ENCODE peak calls at places on chromosomes 3 and 15, in five cellular contexts. W is OCI-LY7, F is endothelial cell of umbilical vein, S is neural progenitor cell, A is GM23338. R is an unnamed sample.
A peak's percentile ranks its signal among the peaks of the same experiment; 100 is the strongest.

GRCh38 chr3:146403792-146404191 is 65.6 kb downstream of the PLSCR2 start:
- DNase-seq in W (no peak), F (no peak), S (no peak), A (no peak), R (no peak)

GRCh38 chr3:54232618-54233017 is 110.3 kb downstream of the CACNA2D3 start:
- DNase-seq in W (no peak), F (no peak), S (no peak), A (no peak), R (no peak)

GRCh38 chr3:27800261-27800660 is 78.1 kb upstream of the EOMES start:
- DNase-seq in W (no peak), F (no peak), S (no peak), A (no peak), R (no peak)

GRCh38 chr3:46006646-46007045 is 11.0 kb upstream of the FYCO1 start:
- DNase-seq in W (no peak), F (no peak), S (no peak), A (no peak), R (no peak)

GRCh38 chr3:185215873-185216586 is 37.8 kb downstream of the EHHADH start:
- DNase-seq in W (peak; percentile 15), F (peak; percentile 55), S (no peak), A (peak; percentile 35), R (peak; percentile 67)

GRCh38 chr15:67855842-67856241 is 16.0 kb upstream of the RNU6-1 start:
- DNase-seq in W (no peak), F (no peak), S (no peak), A (no peak), R (no peak)

GRCh38 chr15:39661776-39662175 is 80.9 kb downstream of the THBS1 start:
- DNase-seq in W (no peak), F (no peak), S (no peak), A (no peak), R (no peak)

GRCh38 chr3:98705212-98705611 is 57.9 kb upstream of the ST3GAL6 start:
- DNase-seq in W (no peak), F (no peak), S (no peak), A (no peak), R (no peak)

GRCh38 chr3:31399270-31399669 is 133.5 kb upstream of the STT3B start:
- DNase-seq in W (no peak), F (no peak), S (no peak), A (no peak), R (no peak)

GRCh38 chr3:177758131-177758530 is 560.8 kb upstream of the TBL1XR1 start:
- DNase-seq in W (no peak), F (no peak), S (no peak), A (peak; percentile 14), R (no peak)

GRCh38 chr3:195906865-195907729 is 1.3 kb downstream of the TNK2 start:
- DNase-seq in W (peak; percentile 66), F (no peak), S (no peak), A (peak; percentile 46), R (peak; percentile 94)

GRCh38 chr15:78404125-78404524 is 33.9 kb upstream of the IREB2 start:
- DNase-seq in W (no peak), F (no peak), S (no peak), A (no peak), R (no peak)

GRCh38 chr3:21435871-21436270 is 315.1 kb downstream of the ZNF385D start:
- DNase-seq in W (no peak), F (peak; percentile 88), S (no peak), A (no peak), R (no peak)

GRCh38 chr3:89955141-89955540 is 847.7 kb downstream of the EPHA3 start:
- DNase-seq in W (no peak), F (no peak), S (no peak), A (no peak), R (no peak)

GRCh38 chr3:187919018-187919417 is 173.8 kb upstream of the BCL6 start:
- DNase-seq in W (peak; percentile 93), F (no peak), S (no peak), A (no peak), R (no peak)

GRCh38 chr15:29516929-29517328 is 247.3 kb upstream of the NSMCE3 start:
- DNase-seq in W (no peak), F (no peak), S (no peak), A (no peak), R (no peak)

GRCh38 chr15:58517252-58517681 is 85.5 kb downstream of the LIPC start:
- DNase-seq in W (no peak), F (peak; percentile 5), S (no peak), A (peak; percentile 12), R (no peak)

GRCh38 chr3:175911937-175912336 is 1052.8 kb downstream of the NAALADL2 start:
- DNase-seq in W (no peak), F (no peak), S (no peak), A (no peak), R (no peak)

GRCh38 chr3:29384640-29385039 is 103.8 kb downstream of the RBMS3 start:
- DNase-seq in W (no peak), F (no peak), S (peak; percentile 8), A (peak; percentile 33), R (no peak)

GRCh38 chr3:123678108-123678511 is 93.3 kb upstream of the HACD2 start:
- DNase-seq in W (no peak), F (no peak), S (no peak), A (no peak), R (no peak)

GRCh38 chr15:73704869-73705645 is 20.9 kb downstream of the CD276 start:
- DNase-seq in W (peak; percentile 67), F (peak; percentile 52), S (peak; percentile 78), A (peak; percentile 89), R (peak; percentile 59)

GRCh38 chr15:20645956-20646355 is 104.4 kb upstream of the GOLGA6L6 start:
- DNase-seq in W (no peak), F (no peak), S (no peak), A (no peak), R (peak; percentile 94)

GRCh38 chr3:13015286-13016082 is 57.7 kb downstream of the IQSEC1 start:
- DNase-seq in W (peak; percentile 85), F (no peak), S (no peak), A (no peak), R (peak; percentile 69)

GRCh38 chr3:732326-732928 is 360.4 kb upstream of the CNTN6 start:
- DNase-seq in W (no peak), F (no peak), S (no peak), A (no peak), R (peak; percentile 27)

GRCh38 chr15:67240235-67241131 is 14.0 kb downstream of the AAGAB start:
- DNase-seq in W (peak; percentile 46), F (peak; percentile 16), S (no peak), A (peak; percentile 39), R (peak; percentile 61)

GRCh38 chr3:170159933-170160332 is 21.6 kb downstream of the PHC3 start:
- DNase-seq in W (no peak), F (no peak), S (no peak), A (no peak), R (no peak)

GRCh38 chr15:101325263-101326025 is 30.4 kb upstream of the SNRPA1 start:
- DNase-seq in W (no peak), F (no peak), S (no peak), A (no peak), R (no peak)

GRCh38 chr3:55522077-55522476 is 35.0 kb upstream of the WNT5A start:
- DNase-seq in W (peak; percentile 81), F (no peak), S (peak; percentile 35), A (peak; percentile 47), R (peak; percentile 36)

GRCh38 chr3:94226058-94226457 is 163.2 kb downstream of the NSUN3 start:
- DNase-seq in W (no peak), F (no peak), S (no peak), A (no peak), R (no peak)

GRCh38 chr3:30551266-30551665 is 55.1 kb upstream of the TGFBR2 start:
- DNase-seq in W (peak; percentile 51), F (no peak), S (no peak), A (no peak), R (peak; percentile 10)

GRCh38 chr15:68149059-68149458 is 56.1 kb downstream of the CALML4 start:
- DNase-seq in W (no peak), F (no peak), S (no peak), A (peak; percentile 27), R (no peak)

GRCh38 chr3:64184621-64185020 is 40.6 kb downstream of the PRICKLE2 start:
- DNase-seq in W (no peak), F (no peak), S (no peak), A (no peak), R (no peak)

GRCh38 chr3:64188810-64189560 is 36.3 kb downstream of the PRICKLE2 start:
- DNase-seq in W (no peak), F (peak; percentile 98), S (no peak), A (no peak), R (no peak)

GRCh38 chr3:64185436-64185835 is 39.8 kb downstream of the PRICKLE2 start:
- DNase-seq in W (no peak), F (no peak), S (no peak), A (no peak), R (no peak)

GRCh38 chr3:64186667-64187064 is 38.6 kb downstream of the PRICKLE2 start:
- DNase-seq in W (no peak), F (no peak), S (no peak), A (no peak), R (no peak)

GRCh38 chr3:64187065-64187959 is 38.0 kb downstream of the PRICKLE2 start:
- DNase-seq in W (no peak), F (peak; percentile 100), S (no peak), A (no peak), R (no peak)
- H3K4me2 ChIP-seq in W (no peak overlapping the region), F (peak overlapping the region; percentile 41), S (no peak overlapping the region), A (no peak overlapping the region), R (no peak overlapping the region)

DNA sequence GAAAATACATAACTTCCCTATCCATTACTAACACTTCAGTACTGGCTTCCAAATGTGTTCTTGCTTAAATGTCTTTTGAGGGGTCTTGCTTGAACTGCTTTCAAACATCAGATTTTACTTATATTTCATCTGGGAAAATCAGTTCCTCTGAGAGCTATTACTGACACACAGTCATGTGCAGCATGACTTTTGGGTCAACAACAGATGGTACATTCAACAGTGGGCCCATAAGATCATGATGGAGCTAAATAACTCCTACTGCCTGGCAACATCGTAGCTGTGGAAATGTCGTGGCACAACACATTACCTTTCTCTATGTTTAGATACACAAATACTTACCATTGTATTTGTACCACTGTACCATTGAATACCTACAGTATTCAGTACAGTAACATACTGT is 43.8 kb downstream of the WWTR1 start:
- DNase-seq in W (no peak), F (peak; percentile 66), S (no peak), A (no peak), R (no peak)
- H3K4me1 ChIP-seq in W (no peaks in the 10 kb centered on the region), F (peaks cover 96% of the 10 kb centered on the region), S (peaks cover 17% of the 10 kb centered on the region), A (peaks cover 26% of the 10 kb centered on the region), R (peaks cover 15% of the 10 kb centered on the region)

GRCh38 chr15:80483656-80484055 is 79.5 kb downstream of the ARNT2 start:
- DNase-seq in W (no peak), F (no peak), S (no peak), A (no peak), R (no peak)

GRCh38 chr15:80484312-80484981 is 80.3 kb downstream of the ARNT2 start:
- DNase-seq in W (no peak), F (no peak), S (no peak), A (no peak), R (no peak)

GRCh38 chr15:80487884-80488283 is 83.7 kb downstream of the ARNT2 start:
- DNase-seq in W (no peak), F (no peak), S (no peak), A (no peak), R (no peak)

GRCh38 chr15:80482686-80483085 is 78.5 kb downstream of the ARNT2 start:
- DNase-seq in W (no peak), F (no peak), S (no peak), A (no peak), R (no peak)

GRCh38 chr15:80485370-80486164 is 81.4 kb downstream of the ARNT2 start:
- DNase-seq in W (no peak), F (no peak), S (no peak), A (no peak), R (no peak)
- H3K4me2 ChIP-seq in W (no peak overlapping the region), F (no peak overlapping the region), S (no peak overlapping the region), A (no peak overlapping the region), R (no peak overlapping the region)

GRCh38 chr3:52679811-52680210 is 5.9 kb downstream of the PBRM1 start:
- DNase-seq in W (no peak), F (no peak), S (no peak), A (no peak), R (no peak)
- H3K4me1 ChIP-seq in W (peaks cover 22% of the 10 kb centered on the region), F (peaks cover 7% of the 10 kb centered on the region), S (peaks cover 8% of the 10 kb centered on the region), A (peaks cover 6% of the 10 kb centered on the region), R (peaks cover 23% of the 10 kb centered on the region)